ENCODE peak calls at places on chromosomes 6 and 20, in five cellular contexts. O is stomach, B is fibroblast of mammary gland, A is K562, C is neuronal stem cell. L is an unnamed sample.

GRCh38 chr6:102028173-102028572 is 634.7 kb downstream of the GRIK2 start:
- DNase-seq in C (no peak), O (no peak), B (no peak), A (no peak), L (no peak)

GRCh38 chr6:127013865-127014264 is 104.6 kb upstream of the RSPO3 start:
- DNase-seq in A (no peak), C (no peak), B (no peak), O (no peak), L (peak)

GRCh38 chr20:2316847-2317495 is 21.2 kb downstream of the TGM3 start:
- DNase-seq in A (peak), O (no peak), B (no peak), C (no peak), L (no peak)

GRCh38 chr20:37651932-37652331 is 41.9 kb upstream of the CTNNBL1 start:
- DNase-seq in B (peak), C (peak), A (peak), O (peak), L (no peak)

GRCh38 chr20:6814945-6815344 is 47.5 kb downstream of the BMP2 start:
- DNase-seq in O (no peak), A (no peak), B (no peak), C (no peak), L (no peak)

GRCh38 chr6:168916576-168917207 is 337.0 kb downstream of the THBS2 start:
- DNase-seq in B (peak), C (no peak), A (no peak), O (peak), L (no peak)

GRCh38 chr6:19668710-19669109 is 168.5 kb upstream of the ID4 start:
- DNase-seq in A (no peak), O (no peak), C (no peak), B (no peak), L (no peak)

GRCh38 chr20:8431538-8432434 is 299.7 kb downstream of the PLCB1 start:
- DNase-seq in B (peak), A (no peak), O (no peak), C (no peak), L (no peak)

GRCh38 chr6:167005350-167006159 is 6.4 kb downstream of the CEP43 start:
- DNase-seq in C (no peak), B (peak), O (peak), A (peak), L (no peak)

GRCh38 chr6:154969796-154970195 is 25.3 kb upstream of the TIAM2 start:
- DNase-seq in B (no peak), O (no peak), A (no peak), C (no peak), L (no peak)

GRCh38 chr20:20366896-20367680 is 816 bp upstream of the INSM1 start:
- DNase-seq in B (no peak), C (peak), O (no peak), A (no peak), L (no peak)

GRCh38 chr6:44310241-44310640 is 2.9 kb downstream of the AARS2 start:
- DNase-seq in O (no peak), A (no peak), B (no peak), C (no peak), L (no peak)

GRCh38 chr6:151948007-151948745 is 140.7 kb downstream of the ESR1 start:
- DNase-seq in C (no peak), A (no peak), B (peak), O (no peak), L (no peak)

GRCh38 chr6:38185244-38185643 is 365.7 kb downstream of the ZFAND3 start:
- DNase-seq in A (no peak), O (no peak), B (no peak), C (no peak), L (no peak)

GRCh38 chr6:2209226-2209809 is 36.1 kb downstream of the GMDS start:
- DNase-seq in B (peak), A (peak), O (peak), C (peak), L (no peak)

GRCh38 chr6:26183581-26184408 is 96.6 kb downstream of the HFE start:
- DNase-seq in O (peak), B (peak), C (peak), A (no peak), L (no peak)

GRCh38 chr6:97175806-97176205 is 107.2 kb downstream of the MMS22L start:
- DNase-seq in A (no peak), O (no peak), B (peak), C (no peak), L (no peak)

DNA sequence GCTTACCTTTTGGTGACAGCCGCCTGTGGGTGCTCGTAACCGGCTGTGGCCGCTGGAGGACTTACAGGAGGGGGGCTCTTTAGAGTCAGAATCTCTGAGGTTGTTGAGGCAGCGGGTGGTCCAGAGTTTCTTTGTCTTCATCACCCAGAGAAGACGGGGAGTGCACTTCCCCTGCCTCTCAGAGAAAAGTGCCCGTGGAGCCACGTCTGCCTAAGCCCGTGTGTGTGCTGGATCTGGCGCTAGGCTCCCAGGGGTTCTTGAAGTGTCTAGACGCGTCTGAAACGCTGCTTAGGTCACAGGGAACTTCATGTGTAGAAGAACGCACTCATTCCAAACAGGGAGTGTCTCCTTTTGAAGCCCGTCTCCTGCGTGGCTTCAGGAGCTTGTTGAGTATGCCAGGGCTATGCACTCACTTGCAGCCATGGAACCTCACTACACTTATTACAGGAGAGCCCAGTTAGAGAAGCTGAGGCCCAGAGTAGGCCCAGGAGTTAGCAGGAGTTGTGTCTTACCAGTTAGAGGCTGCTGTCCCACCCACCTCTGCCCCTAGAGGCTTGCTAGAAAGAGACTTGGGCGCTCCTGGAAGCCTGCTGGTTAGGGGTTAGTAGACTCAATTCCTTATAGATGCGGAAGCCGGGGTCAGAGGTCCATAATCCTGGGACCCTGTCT is 1.3 kb downstream of the LSM14B start:
- DNase-seq in A (no peak), C (no peak), B (peak), O (no peak), L (no peak)
- H3K4me3 ChIP-seq in A (peak), C (peak), B (peak), O (peak), L (peak)

DNA sequence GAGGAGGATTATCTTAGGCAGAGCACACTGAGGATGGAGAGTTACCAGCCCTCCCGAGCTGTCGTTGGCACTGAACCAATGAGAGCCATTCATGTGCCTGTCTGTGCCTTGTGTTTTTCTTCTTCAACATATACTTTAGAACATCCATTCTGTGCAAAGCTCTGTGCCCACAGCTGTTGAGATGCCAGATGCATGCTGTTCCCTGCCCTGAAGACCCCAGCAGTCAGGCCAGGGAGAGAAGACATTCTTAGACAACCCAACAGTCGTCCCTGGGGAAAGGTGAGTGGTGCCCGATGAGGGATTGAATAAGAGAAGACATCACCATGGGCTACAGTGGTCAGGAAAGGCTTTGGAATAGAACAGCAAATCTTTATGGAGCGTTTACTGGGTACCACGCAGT is 114.1 kb downstream of the NRN1 start:
- DNase-seq in A (no peak), C (no peak), B (no peak), O (no peak), L (no peak)
- H3K4me3 ChIP-seq in A (peak), C (no peak), B (no peak), O (no peak), L (no peak)

GRCh38 chr6:133843098-133843497 is 45.8 kb upstream of the TCF21 start:
- DNase-seq in A (no peak), B (no peak), C (no peak), O (no peak), L (no peak)

GRCh38 chr6:133834472-133835170 is 54.3 kb upstream of the TCF21 start:
- DNase-seq in A (no peak), C (no peak), O (no peak), B (no peak), L (no peak)

GRCh38 chr6:133835901-133836300 is 53.0 kb upstream of the TCF21 start:
- DNase-seq in C (no peak), B (peak), O (no peak), A (no peak), L (no peak)

GRCh38 chr6:133833905-133834304 is 55.0 kb upstream of the TCF21 start:
- DNase-seq in B (peak), A (no peak), C (no peak), O (no peak), L (no peak)

DNA sequence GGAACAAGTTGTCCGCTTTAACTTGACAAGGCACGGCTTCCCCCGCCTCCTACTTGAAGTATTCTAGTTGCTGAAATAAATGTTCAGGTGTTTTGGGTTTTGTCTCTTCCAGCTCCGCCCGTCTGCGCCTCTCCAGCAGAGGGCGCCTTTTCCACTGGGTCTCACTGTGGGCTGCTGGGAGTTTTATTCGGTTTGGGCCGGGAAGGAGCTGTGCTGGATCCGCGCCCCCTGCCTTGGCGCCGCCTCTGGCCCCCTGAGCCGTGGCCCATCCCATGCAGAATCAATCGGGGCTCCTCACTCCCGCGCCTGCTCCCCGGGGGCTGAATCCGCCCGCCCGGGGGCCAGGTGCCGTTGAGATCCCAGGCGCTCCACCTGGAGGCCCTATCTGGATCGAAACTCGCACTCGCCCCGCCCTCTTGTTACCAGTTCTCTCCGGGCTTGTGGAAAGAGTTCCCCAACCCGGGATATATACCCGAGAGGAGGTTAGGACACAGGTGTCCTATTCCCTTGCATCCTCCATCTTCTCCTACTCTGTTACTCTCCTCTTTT is 51.0 kb upstream of the TCF21 start:
- DNase-seq in A (peak), O (peak), B (peak), C (peak), L (peak)
- H3K4me3 ChIP-seq in A (peak), O (peak), B (peak), C (peak), L (peak)

GRCh38 chr6:13066820-13067219 is 261.5 kb downstream of the TBC1D7 start:
- DNase-seq in B (no peak), O (no peak), A (no peak), C (no peak), L (no peak)
- H3K4me3 ChIP-seq in B (no peak), O (no peak), A (no peak), C (no peak), L (no peak)

GRCh38 chr20:59683181-59683580 is 78.8 kb downstream of the PHACTR3 start:
- DNase-seq in B (no peak), A (no peak), O (no peak), C (no peak), L (no peak)
- H3K4me3 ChIP-seq in B (no peak), A (no peak), O (no peak), C (no peak), L (no peak)

GRCh38 chr6:141488466-141488865 is 644.3 kb upstream of the GJE1 start:
- DNase-seq in B (peak), C (no peak), O (no peak), A (no peak), L (no peak)

GRCh38 chr6:141486942-141487341 is 645.8 kb upstream of the GJE1 start:
- DNase-seq in O (no peak), A (no peak), C (no peak), B (no peak), L (no peak)

GRCh38 chr6:141484726-141485125 is 648.0 kb upstream of the GJE1 start:
- DNase-seq in A (no peak), C (no peak), O (no peak), B (peak), L (no peak)

GRCh38 chr6:141483561-141484061 is 649.1 kb upstream of the GJE1 start:
- DNase-seq in B (peak), O (no peak), A (no peak), C (no peak), L (peak)

GRCh38 chr6:141482773-141483172 is 650.0 kb upstream of the GJE1 start:
- DNase-seq in C (no peak), B (peak), A (no peak), O (no peak), L (no peak)
- H3K4me3 ChIP-seq in C (no peak), B (no peak), A (no peak), O (no peak), L (no peak)

GRCh38 chr20:57317316-57317788 is 12.3 kb upstream of the SPO11 start:
- DNase-seq in O (no peak), A (no peak), B (no peak), C (no peak), L (no peak)
- H3K4me3 ChIP-seq in O (no peak), A (no peak), B (no peak), C (no peak), L (no peak)

GRCh38 chr6:3278691-3279090 is 19.9 kb downstream of the PSMG4 start:
- DNase-seq in A (no peak), B (no peak), O (no peak), C (no peak), L (no peak)
- H3K4me3 ChIP-seq in A (no peak), B (no peak), O (no peak), C (no peak), L (no peak)

GRCh38 chr6:160679402-160679769 is 15.3 kb upstream of the LPA start:
- DNase-seq in A (peak), O (no peak), C (peak), B (no peak), L (no peak)

GRCh38 chr6:160678230-160678629 is 14.2 kb upstream of the LPA start:
- DNase-seq in O (no peak), C (no peak), B (no peak), A (no peak), L (no peak)

DNA sequence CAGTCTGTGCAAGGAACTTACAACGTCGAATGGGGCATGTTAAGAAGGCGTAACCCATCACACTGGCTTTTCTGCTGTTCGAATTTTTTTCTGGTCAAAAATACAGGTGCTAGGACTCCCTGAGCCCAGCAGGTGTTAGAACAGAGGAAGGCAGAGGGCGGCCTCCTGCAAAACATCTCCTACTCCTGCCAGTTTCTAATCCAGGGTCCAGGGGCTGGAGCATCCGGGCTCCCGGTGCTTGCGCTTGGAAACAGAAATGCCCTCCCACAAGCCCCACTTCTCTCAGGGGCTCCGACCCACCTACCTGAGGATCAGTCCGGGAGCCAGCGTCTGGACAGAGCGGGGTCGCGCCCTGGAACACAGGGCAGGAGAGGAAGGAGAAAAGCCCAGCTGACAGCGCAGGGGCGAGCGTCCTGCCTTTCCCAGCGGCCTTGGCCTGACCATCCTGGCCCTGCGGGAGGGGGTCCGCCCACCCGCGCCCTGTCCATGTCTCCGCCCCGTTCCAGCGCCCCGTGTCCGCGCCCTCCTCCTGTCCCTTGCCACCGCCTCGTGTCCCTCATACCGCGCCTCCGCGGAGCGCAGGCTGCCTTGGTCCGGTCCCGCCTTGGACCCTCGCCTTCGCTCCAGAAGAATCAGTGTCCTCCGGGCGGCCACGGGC is 14.8 kb upstream of the LPA start:
- DNase-seq in B (no peak), A (no peak), O (no peak), C (no peak), L (no peak)
- H3K4me3 ChIP-seq in B (no peak), A (no peak), O (peak), C (peak), L (peak)

GRCh38 chr6:90294614-90294988 is 2.0 kb downstream of the BACH2 start:
- DNase-seq in B (no peak), C (no peak), O (no peak), A (no peak), L (no peak)
- H3K4me3 ChIP-seq in B (peak), C (no peak), O (peak), A (no peak), L (peak)